ENCODE peak calls at places on chromosomes 16 and 17, in five cellular contexts. E is SW480, X is IMR-90, G is HCT116, Z is Calu3. U is an unnamed sample.

GRCh38 chr17:39706921-39707337 is 7.1 kb downstream of the ERBB2 start:
- DNase-seq in E (peak; percentile 57), Z (peak; percentile 100), X (no peak), G (no peak), U (no peak)

GRCh38 chr16:84879569-84880487 is 60.0 kb downstream of the CRISPLD2 start:
- DNase-seq in X (no peak), Z (peak; percentile 49), E (no peak), G (peak; percentile 38), U (no peak)

GRCh38 chr16:1950047-1950446 is 4.4 kb downstream of the RPL3L start:
- DNase-seq in G (no peak), E (no peak), X (no peak), Z (no peak), U (no peak)

GRCh38 chr17:50095626-50096037 is 481 bp downstream of the PDK2 start:
- DNase-seq in X (no peak), Z (no peak), E (no peak), G (no peak), U (no peak)

GRCh38 chr17:38728290-38728831 is 1.8 kb upstream of the CISD3 start:
- DNase-seq in E (no peak), G (no peak), Z (no peak), X (no peak), U (peak; percentile 60)

GRCh38 chr17:58412910-58413630 is 4.3 kb downstream of the RNF43 start:
- DNase-seq in G (no peak), E (peak; percentile 69), Z (no peak), X (peak; percentile 9), U (no peak)

GRCh38 chr17:76544123-76544915 is 4.5 kb downstream of the PRCD start:
- DNase-seq in Z (no peak), E (no peak), X (no peak), G (no peak), U (peak; percentile 22)

GRCh38 chr16:78684655-78685400 is 585.4 kb downstream of the WWOX start:
- DNase-seq in E (peak; percentile 5), X (no peak), G (no peak), Z (no peak), U (no peak)

GRCh38 chr17:17789828-17790672 is 46.7 kb downstream of the SREBF1 start:
- DNase-seq in Z (no peak), X (no peak), E (no peak), G (no peak), U (no peak)

U was measured in KBM-7.